ENCODE peak calls at places on chromosomes 13 and 19, in five cellular contexts. I, J, V, R and B are unnamed samples.

GRCh38 chr13:95087746-95088305 is 213.4 kb downstream of the ABCC4 start:
- DNase-seq in R (no peak), J (no peak), V (no peak), I (no peak), B (peak; percentile 21)

GRCh38 chr19:1560281-1560882 is 7.7 kb downstream of the MEX3D start:
- DNase-seq in J (no peak), I (no peak), V (no peak), R (no peak), B (peak; percentile 26)

GRCh38 chr13:114015608-114016295 is 41.9 kb upstream of the C13orf46 start:
- DNase-seq in I (peak; percentile 43), J (no peak), R (no peak), V (no peak), B (no peak)

GRCh38 chr19:29881386-29881785 is 60.7 kb upstream of the URI1 start:
- DNase-seq in R (no peak), V (no peak), J (no peak), I (no peak), B (no peak)

GRCh38 chr13:28336193-28336657 is 158.7 kb downstream of the FLT1 start:
- DNase-seq in V (no peak), I (no peak), R (no peak), J (peak; percentile 21), B (no peak)

GRCh38 chr13:82136880-82137279 is 1745.4 kb downstream of the SLITRK1 start:
- DNase-seq in J (no peak), I (no peak), V (no peak), R (no peak), B (no peak)

GRCh38 chr13:111460548-111461444 is 140.4 kb downstream of the TEX29 start:
- DNase-seq in V (peak; percentile 35), J (peak; percentile 28), I (peak; percentile 24), R (peak; percentile 12), B (peak; percentile 43)

GRCh38 chr13:30846311-30846710 is 59.8 kb upstream of the MEDAG start:
- DNase-seq in J (no peak), V (no peak), R (no peak), I (no peak), B (no peak)

GRCh38 chr13:43054803-43055802 is 31.7 kb downstream of the DNAJC15 start:
- DNase-seq in I (no peak), J (peak; percentile 61), R (peak; percentile 16), V (peak; percentile 85), B (no peak)

GRCh38 chr13:106701810-106702341 is 133.9 kb upstream of the ARGLU1 start:
- DNase-seq in V (no peak), R (no peak), I (no peak), J (no peak), B (no peak)

GRCh38 chr19:2944775-2945574 is at the start of gene ZNF77:
- DNase-seq in I (peak; percentile 99), V (peak; percentile 98), R (peak; percentile 98), J (peak; percentile 99), B (peak; percentile 96)

GRCh38 chr19:48354332-48354992 is 9.3 kb downstream of the TMEM143 start:
- DNase-seq in J (no peak), V (no peak), R (no peak), I (no peak), B (peak; percentile 51)